ENCODE peak calls at places on chromosome 18, in ten cellular contexts. T is A549; F is breast epithelium; K is ascending aorta; A is RWPE2; P is CD8-positive, alpha-beta memory T cell; Z is Jurkat, Clone E6-1; E is OCI-LY7; C is kidney epithelial cell; J is IMR-90. R is an unnamed sample.

GRCh38 chr18:65522907-65523306 is 227.9 kb upstream of the CDH7 start:
- DNase-seq in T (no peak), F (no peak), K (no peak), A (no peak), P (no peak), Z (no peak), E (no peak), C (no peak), J (no peak), R (no peak)

GRCh38 chr18:9719421-9719981 is 11.4 kb downstream of the RAB31 start:
- DNase-seq in T (peak), F (peak), K (peak), A (no peak), P (no peak), Z (no peak), E (no peak), C (no peak), J (peak), R (peak)

GRCh38 chr18:77066101-77066500 is 66.5 kb downstream of the MBP start:
- DNase-seq in T (no peak), F (no peak), K (no peak), A (no peak), P (no peak), Z (no peak), E (no peak), C (no peak), J (no peak), R (no peak)

GRCh38 chr18:70220628-70221027 is 15.1 kb upstream of the RTTN start:
- DNase-seq in T (no peak), F (no peak), K (no peak), A (no peak), P (no peak), Z (no peak), E (no peak), C (no peak), J (no peak), R (no peak)

GRCh38 chr18:74141638-74142037 is 6.0 kb downstream of the FBXO15 start:
- DNase-seq in T (no peak), F (peak), K (no peak), A (no peak), P (no peak), Z (no peak), E (no peak), C (no peak), J (no peak), R (no peak)

GRCh38 chr18:808086-808485 is 4.0 kb downstream of the YES1 start:
- DNase-seq in T (no peak), F (no peak), K (no peak), A (no peak), P (no peak), Z (no peak), E (no peak), C (no peak), J (peak), R (peak)

GRCh38 chr18:26536032-26536431 is 12.3 kb downstream of the KCTD1 start:
- DNase-seq in T (no peak), F (no peak), K (no peak), A (no peak), P (no peak), Z (no peak), E (no peak), C (no peak), J (no peak), R (no peak)

GRCh38 chr18:36610716-36611115 is 218.1 kb downstream of the TPGS2 start:
- DNase-seq in T (no peak), F (no peak), K (no peak), A (no peak), P (no peak), Z (no peak), E (no peak), C (no peak), J (no peak), R (no peak)

GRCh38 chr18:75478996-75479870 is 51.7 kb upstream of the SMIM21 start:
- DNase-seq in T (peak), F (no peak), K (no peak), A (no peak), P (no peak), Z (peak), E (peak), C (no peak), J (peak), R (peak)

GRCh38 chr18:61544178-61544577 is 210.9 kb downstream of the CDH20 start:
- DNase-seq in T (no peak), F (no peak), K (no peak), A (no peak), P (no peak), Z (no peak), E (no peak), C (no peak), J (no peak), R (no peak)

GRCh38 chr18:80159713-80160636 is 50.9 kb downstream of the ADNP2 start:
- DNase-seq in T (no peak), F (no peak), K (no peak), A (no peak), P (peak), Z (no peak), E (no peak), C (no peak), J (no peak), R (peak)

GRCh38 chr18:58314284-58314683 is 270.3 kb downstream of the NEDD4L start:
- DNase-seq in T (peak), F (peak), K (peak), A (no peak), P (no peak), Z (no peak), E (no peak), C (peak), J (peak), R (peak)

GRCh38 chr18:34117319-34117718 is 107.4 kb downstream of the NOL4 start:
- DNase-seq in T (no peak), F (no peak), K (no peak), A (no peak), P (no peak), Z (no peak), E (no peak), C (no peak), J (no peak), R (peak)

GRCh38 chr18:500556-501405 is at the start of gene COLEC12:
- DNase-seq in T (no peak), F (no peak), K (no peak), A (no peak), P (no peak), Z (no peak), E (no peak), C (no peak), J (no peak), R (peak)

GRCh38 chr18:50195689-50196088 is 742 bp upstream of the MYO5B start:
- DNase-seq in T (no peak), F (no peak), K (no peak), A (no peak), P (no peak), Z (no peak), E (no peak), C (no peak), J (no peak), R (no peak)
- H3K4me3 ChIP-seq in T (no peak), F (peak), K (no peak), A (no peak), P (no peak), Z (no peak), E (no peak), C (no peak), J (no peak), R (no peak)

DNA sequence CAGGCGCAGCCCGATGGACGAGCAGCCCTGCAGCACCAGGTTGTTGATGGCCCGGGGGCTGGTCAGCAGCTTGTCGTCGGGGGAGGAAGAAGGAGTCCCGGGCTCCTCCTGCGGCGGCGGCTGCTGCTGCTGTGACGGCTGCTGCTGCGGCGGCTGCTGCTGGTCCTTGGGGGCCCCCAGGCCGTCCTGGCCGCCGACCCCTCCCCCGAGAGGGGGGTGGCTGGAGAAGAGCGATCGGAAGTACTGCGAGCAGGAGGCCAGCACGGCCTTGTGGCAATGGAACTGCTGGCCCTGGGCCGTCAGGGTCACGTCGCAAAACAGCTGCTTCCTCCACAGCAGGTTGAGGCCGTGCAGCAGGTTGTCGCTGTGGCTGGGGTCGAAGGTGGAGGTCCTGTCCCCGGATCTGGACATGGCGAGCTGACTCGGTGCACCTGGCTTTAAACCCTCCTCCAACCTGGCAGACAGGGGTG is 2.6 kb downstream of the KLHL14 start:
- DNase-seq in T (no peak), F (no peak), K (peak), A (peak), P (no peak), Z (no peak), E (no peak), C (no peak), J (no peak), R (no peak)
- H3K4me3 ChIP-seq in T (no peak), F (peak), K (peak), A (no peak), P (no peak), Z (no peak), E (peak), C (peak), J (no peak), R (peak)

DNA sequence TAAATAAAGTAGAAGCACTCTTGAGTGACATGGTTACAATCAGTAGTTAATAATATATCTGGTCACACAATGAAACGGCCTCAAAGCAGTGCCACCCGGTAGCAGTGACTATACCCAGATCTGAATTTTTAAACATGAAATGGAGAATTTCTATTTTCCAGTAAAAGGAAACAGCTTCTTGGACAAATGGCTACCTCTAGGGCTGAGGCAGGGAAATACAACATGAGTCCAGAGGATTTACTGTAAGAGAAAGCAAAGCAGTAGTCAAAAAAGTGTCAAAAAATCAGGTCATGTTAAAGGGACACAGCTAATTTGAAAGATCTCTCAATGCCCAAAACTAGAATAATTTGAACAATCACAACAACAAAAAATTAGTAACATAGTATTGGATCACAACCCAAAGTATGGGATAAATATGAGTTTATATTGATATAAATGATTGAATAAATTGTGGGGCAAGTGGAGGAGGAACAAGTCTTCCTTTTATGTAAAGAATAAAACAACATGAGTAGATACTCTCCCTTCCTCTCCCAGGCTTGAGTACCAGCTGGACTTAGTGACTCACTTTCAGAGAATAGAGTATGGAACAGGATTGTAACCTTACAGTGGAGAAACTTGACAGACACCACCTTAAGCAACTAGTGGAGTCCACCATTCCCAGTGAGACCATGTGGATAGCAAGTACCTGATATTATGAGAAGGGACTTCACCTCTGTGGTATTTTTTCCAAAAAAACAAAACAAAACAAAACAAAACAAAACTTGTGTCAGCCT is 180.8 kb downstream of the MBD2 start:
- DNase-seq in T (no peak), F (no peak), K (no peak), A (no peak), P (no peak), Z (no peak), E (no peak), C (no peak), J (no peak), R (peak)
- H3K4me3 ChIP-seq in T (no peak), F (no peak), K (no peak), A (no peak), P (no peak), Z (no peak), E (no peak), C (no peak), J (no peak), R (no peak)

DNA sequence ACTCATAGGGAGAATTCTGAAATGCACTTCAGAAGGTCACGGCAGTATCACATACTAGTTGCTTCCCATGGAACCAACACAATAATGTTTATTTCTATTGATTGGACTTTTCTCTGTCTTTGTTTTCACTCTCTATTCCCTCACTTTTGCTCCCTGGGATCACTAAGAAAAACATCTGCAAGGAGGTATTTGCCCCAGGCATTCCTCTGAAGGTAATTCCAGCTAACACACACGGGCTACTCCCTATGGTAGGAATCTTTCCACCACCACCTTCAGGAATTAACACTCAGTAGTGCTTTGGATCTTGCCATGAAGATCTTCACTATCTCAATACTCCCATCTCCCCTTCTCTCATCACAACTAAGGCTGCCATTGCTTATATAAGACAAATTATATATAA is 353.3 kb downstream of the DSC3 start:
- DNase-seq in T (no peak), F (no peak), K (no peak), A (no peak), P (no peak), Z (no peak), E (no peak), C (no peak), J (no peak), R (no peak)
- H3K4me3 ChIP-seq in T (no peak), F (no peak), K (no peak), A (no peak), P (no peak), Z (no peak), E (no peak), C (no peak), J (no peak), R (no peak)

GRCh38 chr18:63476666-63477065 is at the start of gene SERPINB5:
- DNase-seq in T (no peak), F (peak), K (no peak), A (peak), P (no peak), Z (no peak), E (no peak), C (no peak), J (no peak), R (no peak)
- H3K4me3 ChIP-seq in T (no peak), F (peak), K (no peak), A (peak), P (no peak), Z (no peak), E (no peak), C (no peak), J (no peak), R (no peak)

DNA sequence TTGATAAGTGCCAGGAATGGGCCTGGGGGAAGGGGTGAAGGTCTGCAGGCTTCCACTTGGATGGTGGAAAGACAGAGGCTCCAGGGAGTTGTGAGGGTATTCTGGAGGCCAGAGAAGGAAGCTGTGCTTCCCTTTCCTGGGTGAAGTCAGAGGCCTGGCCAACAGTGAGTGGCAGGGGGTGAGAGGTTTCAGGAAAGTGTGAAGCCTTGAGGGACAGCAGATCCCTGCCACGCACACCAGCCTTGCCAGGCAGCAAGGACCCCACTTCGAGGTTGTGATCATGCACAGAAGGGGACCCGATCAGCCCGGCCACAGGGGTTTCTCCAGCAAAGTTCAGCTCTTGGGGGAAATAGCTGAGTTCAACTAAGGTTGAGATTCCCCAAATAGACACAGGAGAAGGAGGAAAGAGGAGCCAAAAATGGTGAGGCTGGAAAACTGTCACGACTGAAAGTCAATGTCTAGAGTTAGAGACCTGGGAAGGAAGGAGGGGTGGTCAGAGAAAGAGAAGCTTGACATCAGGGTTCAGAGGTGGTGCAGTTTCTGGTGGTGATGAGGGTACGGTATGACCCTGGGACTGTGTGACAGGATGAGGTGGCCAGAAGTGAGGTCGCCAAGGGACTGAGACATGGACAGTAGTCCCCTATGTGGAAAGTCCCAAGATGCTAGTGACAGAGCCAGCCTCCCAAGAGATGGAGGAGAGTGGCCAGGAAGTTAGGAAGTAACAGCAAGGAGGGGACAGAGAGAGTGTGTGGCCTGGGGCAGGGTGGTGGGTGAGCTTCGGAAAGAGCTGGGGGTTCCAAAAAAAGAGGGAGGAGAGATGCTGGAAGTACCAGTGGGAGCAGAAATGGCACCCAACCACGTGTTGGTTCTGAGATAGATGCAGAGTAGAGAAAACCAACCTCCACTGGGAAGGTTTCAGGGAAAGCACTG is 66.2 kb downstream of the SMAD7 start:
- DNase-seq in T (no peak), F (no peak), K (peak), A (peak), P (no peak), Z (no peak), E (no peak), C (no peak), J (no peak), R (no peak)
- H3K4me3 ChIP-seq in T (no peak), F (no peak), K (no peak), A (no peak), P (no peak), Z (no peak), E (no peak), C (no peak), J (no peak), R (no peak)

GRCh38 chr18:5457467-5457957 is 86.3 kb downstream of the EPB41L3 start:
- DNase-seq in T (no peak), F (no peak), K (no peak), A (no peak), P (no peak), Z (no peak), E (no peak), C (no peak), J (no peak), R (no peak)

GRCh38 chr18:5455644-5456043 is 88.2 kb downstream of the EPB41L3 start:
- DNase-seq in T (no peak), F (no peak), K (no peak), A (no peak), P (no peak), Z (no peak), E (no peak), C (no peak), J (peak), R (peak)

GRCh38 chr18:5461056-5461455 is 82.7 kb downstream of the EPB41L3 start:
- DNase-seq in T (no peak), F (no peak), K (no peak), A (no peak), P (no peak), Z (no peak), E (no peak), C (no peak), J (peak), R (no peak)

GRCh38 chr18:5452943-5453342 is 90.9 kb downstream of the EPB41L3 start:
- DNase-seq in T (no peak), F (no peak), K (no peak), A (no peak), P (no peak), Z (no peak), E (no peak), C (no peak), J (peak), R (no peak)

GRCh38 chr18:5456577-5457466 is 87.0 kb downstream of the EPB41L3 start:
- DNase-seq in T (no peak), F (no peak), K (no peak), A (no peak), P (no peak), Z (no peak), E (peak), C (no peak), J (peak), R (peak)
- H3K4me3 ChIP-seq in T (no peak), F (peak), K (no peak), A (no peak), P (no peak), Z (no peak), E (no peak), C (no peak), J (no peak), R (no peak)

GRCh38 chr18:22171263-22171838 is 2.0 kb downstream of the GATA6 start:
- DNase-seq in T (no peak), F (no peak), K (no peak), A (no peak), P (no peak), Z (no peak), E (no peak), C (no peak), J (no peak), R (no peak)

GRCh38 chr18:22173221-22173927 is 4.0 kb downstream of the GATA6 start:
- DNase-seq in T (no peak), F (no peak), K (no peak), A (no peak), P (no peak), Z (no peak), E (no peak), C (no peak), J (no peak), R (no peak)

GRCh38 chr18:22173928-22174301 is 4.5 kb downstream of the GATA6 start:
- DNase-seq in T (no peak), F (no peak), K (no peak), A (no peak), P (no peak), Z (no peak), E (no peak), C (no peak), J (no peak), R (peak)

GRCh38 chr18:22171839-22172582 is 2.6 kb downstream of the GATA6 start:
- DNase-seq in T (no peak), F (no peak), K (no peak), A (no peak), P (no peak), Z (no peak), E (no peak), C (no peak), J (no peak), R (peak)

DNA sequence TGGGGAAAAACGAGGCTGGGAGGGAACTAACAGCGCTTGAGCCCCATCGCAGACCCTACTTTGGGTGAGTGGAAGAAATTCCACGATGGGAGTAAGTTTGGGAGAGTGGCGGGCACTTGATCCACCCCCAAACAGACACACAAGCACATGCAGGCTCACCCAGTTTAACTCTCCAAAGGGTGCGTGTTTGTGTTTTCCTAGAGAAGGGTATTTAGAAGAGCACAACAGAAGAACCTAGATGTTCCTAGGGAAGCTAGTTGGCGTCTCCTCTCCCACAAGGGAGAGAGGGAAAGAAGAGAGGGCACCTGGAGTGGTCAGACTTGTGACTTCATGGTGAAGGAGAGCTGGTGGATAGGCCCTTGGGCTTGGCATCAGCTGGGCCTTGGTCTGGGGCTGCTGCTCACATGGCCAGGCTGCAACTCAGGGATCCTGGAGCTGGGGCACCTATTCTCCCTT is 3.2 kb downstream of the GATA6 start:
- DNase-seq in T (no peak), F (no peak), K (no peak), A (no peak), P (no peak), Z (no peak), E (no peak), C (no peak), J (no peak), R (peak)
- H3K4me3 ChIP-seq in T (no peak), F (peak), K (peak), A (no peak), P (no peak), Z (no peak), E (no peak), C (no peak), J (peak), R (peak)